ENCODE peak calls at places on chromosomes 6 and 20, in four cellular contexts. S, K, Q and O are unnamed samples.

GRCh38 chr6:52993461-52993860 is 1.6 kb downstream of the GSTA4 start:
- DNase-seq in S (peak), Q (no peak), K (no peak), O (peak)

GRCh38 chr20:51326241-51326819 is 216.2 kb downstream of the NFATC2 start:
- DNase-seq in K (no peak), Q (no peak), S (peak), O (peak)

GRCh38 chr6:113246186-113246585 is 611.0 kb upstream of the MARCKS start:
- DNase-seq in S (peak), Q (no peak), K (no peak), O (peak)

GRCh38 chr6:99344289-99344688 is 5.2 kb downstream of the FAXC start:
- DNase-seq in Q (peak), K (peak), S (peak), O (peak)

GRCh38 chr6:20266851-20267608 is 54.8 kb upstream of the MBOAT1 start:
- DNase-seq in S (no peak), Q (no peak), K (no peak), O (no peak)

GRCh38 chr6:108653864-108654402 is 93.2 kb downstream of the FOXO3 start:
- DNase-seq in Q (no peak), K (no peak), S (peak), O (peak)

GRCh38 chr6:138559153-138559552 is 59.9 kb upstream of the NHSL1 start:
- DNase-seq in K (no peak), Q (no peak), S (no peak), O (no peak)

GRCh38 chr6:158253248-158253647 is 59.0 kb upstream of the TULP4 start:
- DNase-seq in K (no peak), S (no peak), Q (no peak), O (no peak)

GRCh38 chr20:49935746-49936152 is 448 bp upstream of the RNF114 start:
- DNase-seq in K (no peak), Q (no peak), S (no peak), O (no peak)

GRCh38 chr6:69790629-69791028 is 6.2 kb downstream of the LMBRD1 start:
- DNase-seq in Q (no peak), S (no peak), K (no peak), O (no peak)

GRCh38 chr6:422423-423061 is 31.0 kb downstream of the IRF4 start:
- DNase-seq in S (peak), Q (peak), K (peak), O (peak)

GRCh38 chr20:56515657-56516381 is 8.7 kb upstream of the FAM209A start:
- DNase-seq in K (peak), S (peak), Q (no peak), O (peak)

GRCh38 chr20:48845000-48845399 is 17.2 kb upstream of the PREX1 start:
- DNase-seq in S (peak), K (no peak), Q (no peak), O (no peak)

GRCh38 chr6:157240059-157240959 is 83.0 kb downstream of the TMEM242 start:
- DNase-seq in Q (no peak), K (no peak), S (peak), O (no peak)

GRCh38 chr6:18269253-18269652 is 4.9 kb upstream of the DEK start:
- DNase-seq in K (no peak), Q (no peak), S (peak), O (peak)

GRCh38 chr6:44052419-44053011 is 74.7 kb downstream of the MRPL14 start:
- DNase-seq in Q (no peak), K (no peak), S (peak), O (peak)

GRCh38 chr20:63737940-63738686 is 1.5 kb upstream of the SLC2A4RG start:
- DNase-seq in S (no peak), K (no peak), Q (no peak), O (no peak)

GRCh38 chr6:91436448-91436847 is 849.6 kb upstream of the MAP3K7 start:
- DNase-seq in Q (no peak), K (no peak), S (no peak), O (no peak)

GRCh38 chr6:3625161-3625979 is 126.1 kb downstream of the PXDC1 start:
- DNase-seq in S (no peak), Q (no peak), K (no peak), O (no peak)

GRCh38 chr6:169589293-169589692 is 112.5 kb downstream of the WDR27 start:
- DNase-seq in K (no peak), S (peak), Q (peak), O (peak)

GRCh38 chr20:25324412-25324811 is 66.2 kb downstream of the ABHD12 start:
- DNase-seq in K (no peak), Q (no peak), S (no peak), O (no peak)

GRCh38 chr6:31128093-31128676 is 7.9 kb upstream of the CDSN start:
- DNase-seq in Q (no peak), K (no peak), S (peak), O (peak)

GRCh38 chr20:48295966-48296421 is 510.7 kb upstream of the SULF2 start:
- DNase-seq in K (peak), Q (no peak), S (peak), O (peak)

GRCh38 chr6:72534236-72534635 is 87.6 kb upstream of the KCNQ5 start:
- DNase-seq in Q (no peak), S (no peak), K (no peak), O (no peak)

GRCh38 chr6:87066449-87067288 is 28.2 kb downstream of the CGA start:
- DNase-seq in K (peak), Q (peak), S (peak), O (peak)

GRCh38 chr6:52643158-52643557 is 27.8 kb upstream of the TMEM14A start:
- DNase-seq in S (no peak), Q (no peak), K (no peak), O (no peak)

GRCh38 chr6:44058617-44059358 is 68.5 kb downstream of the MRPL14 start:
- DNase-seq in K (peak), Q (peak), S (peak), O (peak)

GRCh38 chr6:91480397-91480796 is 893.5 kb upstream of the MAP3K7 start:
- DNase-seq in S (no peak), K (no peak), Q (no peak), O (no peak)

GRCh38 chr6:138493413-138493812 is 5.9 kb downstream of the NHSL1 start:
- DNase-seq in S (peak), Q (peak), K (no peak), O (peak)

GRCh38 chr6:139882977-139883728 is 508.7 kb upstream of the CITED2 start:
- DNase-seq in Q (no peak), K (no peak), S (peak), O (peak)

GRCh38 chr6:127606131-127606562 is 29.2 kb downstream of the C6orf58 start:
- DNase-seq in S (peak), K (no peak), Q (peak), O (peak)

GRCh38 chr6:53428886-53429285 is 80.1 kb upstream of the ELOVL5 start:
- DNase-seq in K (no peak), Q (no peak), S (no peak), O (no peak)

GRCh38 chr6:111951439-111952140 is 78.3 kb upstream of the FYN start:
- DNase-seq in K (no peak), S (no peak), Q (no peak), O (peak)

GRCh38 chr6:135146160-135146920 is 34.8 kb upstream of the MYB start:
- DNase-seq in K (no peak), S (peak), Q (no peak), O (peak)

GRCh38 chr6:63636516-63636968 is 940 bp downstream of the PHF3 start:
- DNase-seq in K (no peak), S (peak), Q (no peak), O (peak)

GRCh38 chr6:43943781-43944250 is 173.8 kb downstream of the VEGFA start:
- DNase-seq in S (no peak), K (no peak), Q (no peak), O (no peak)

GRCh38 chr6:44257007-44257752 is at the start of gene SLC35B2:
- DNase-seq in Q (no peak), K (no peak), S (peak), O (peak)

GRCh38 chr20:44609511-44610312 is 27.3 kb downstream of the PKIG start:
- DNase-seq in S (peak), Q (peak), K (peak), O (peak)
- H3K4me3 ChIP-seq in S (no peak), Q (no peak), K (no peak), O (peak)

DNA sequence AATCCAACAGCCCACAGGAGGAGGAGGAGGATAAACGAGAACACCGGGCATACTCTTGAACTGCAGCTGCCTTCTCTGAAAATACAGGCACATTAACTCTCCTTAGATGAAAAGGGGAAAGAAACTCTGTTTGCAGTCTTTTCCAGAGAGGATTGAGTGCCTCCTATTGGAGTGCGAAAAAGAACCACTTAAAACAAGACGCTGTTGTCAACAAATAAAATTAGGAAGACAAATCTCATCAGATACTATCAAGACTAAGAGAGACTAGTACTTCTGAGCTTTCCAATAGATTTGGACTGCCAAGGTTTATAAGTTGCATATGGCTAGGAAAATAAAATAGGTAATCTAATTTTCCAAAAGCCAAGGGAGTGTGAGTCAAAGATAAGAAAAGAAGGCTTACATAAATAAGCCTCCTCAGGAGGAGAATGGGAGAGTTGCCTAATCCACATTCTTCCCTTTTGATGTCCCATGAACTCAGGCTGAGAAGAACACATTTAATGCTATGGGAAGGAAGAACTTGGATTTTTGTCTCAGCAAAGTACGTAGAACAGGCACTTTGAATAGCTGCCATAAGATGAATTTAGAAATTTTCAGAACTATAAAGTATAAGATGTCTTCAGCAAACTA is 154.7 kb downstream of the ARHGAP18 start:
- DNase-seq in Q (no peak), K (peak), S (peak), O (peak)
- TF ChIP-seq CTCF in Q (no peak), K (no peak), S (no peak), O (peak)

GRCh38 chr6:39231386-39231785 is 2.1 kb upstream of the KCNK5 start:
- DNase-seq in S (no peak), Q (no peak), K (no peak), O (no peak)

GRCh38 chr6:39226606-39227300 is 2.5 kb downstream of the KCNK5 start:
- DNase-seq in Q (no peak), K (no peak), S (no peak), O (no peak)

GRCh38 chr6:39228111-39228971 is 934 bp downstream of the KCNK5 start:
- DNase-seq in Q (no peak), K (no peak), S (no peak), O (no peak)

GRCh38 chr6:39227476-39227875 is 1.8 kb downstream of the KCNK5 start:
- DNase-seq in S (no peak), Q (no peak), K (no peak), O (no peak)

DNA sequence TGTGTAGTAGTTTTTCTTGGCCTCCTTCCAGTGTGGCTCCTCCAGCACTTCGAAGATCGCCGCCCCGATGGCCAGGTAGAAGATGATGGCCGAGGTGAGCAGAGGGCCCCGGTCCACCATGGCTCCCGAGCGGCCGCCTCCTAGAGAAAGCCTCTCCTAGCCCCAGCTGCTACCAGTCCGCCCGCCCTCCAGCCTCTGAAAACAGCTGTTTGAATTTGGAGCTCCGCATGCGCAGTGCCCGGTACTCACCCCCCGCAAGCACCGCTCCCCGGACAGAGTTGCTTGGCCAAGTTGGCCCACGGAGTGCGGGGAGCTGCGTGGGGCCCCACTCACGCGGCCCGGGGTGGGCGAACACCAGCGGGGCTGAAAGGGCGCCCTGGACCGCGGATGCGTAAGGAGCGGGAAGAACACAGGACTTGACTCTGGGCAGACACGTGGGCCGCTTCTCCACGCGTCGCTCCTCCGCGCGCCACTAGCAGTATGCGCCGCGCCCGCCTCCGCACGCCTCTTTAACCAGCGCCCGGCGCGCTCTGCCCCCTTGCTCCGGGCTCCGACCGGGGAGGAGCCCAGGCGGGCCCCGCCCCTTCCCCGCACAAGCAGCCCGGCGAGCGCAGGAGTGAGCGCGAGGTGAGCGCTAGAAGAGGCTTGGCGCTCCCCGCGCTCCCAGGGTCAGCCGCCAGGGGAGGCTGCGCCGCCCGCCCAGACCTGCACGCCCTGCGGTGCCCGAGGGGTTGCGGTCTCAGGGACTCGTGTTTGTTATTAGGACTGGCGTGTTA is at the start of gene KCNK5:
- DNase-seq in Q (no peak), S (peak), K (no peak), O (peak)
- H3K4me3 ChIP-seq in Q (peak), S (peak), K (peak), O (peak)

GRCh38 chr20:13718161-13718560 is 66.6 kb downstream of the ESF1 start:
- DNase-seq in S (no peak), K (no peak), Q (no peak), O (no peak)

GRCh38 chr20:13723015-13723414 is 61.7 kb downstream of the ESF1 start:
- DNase-seq in K (no peak), Q (no peak), S (peak), O (peak)

DNA sequence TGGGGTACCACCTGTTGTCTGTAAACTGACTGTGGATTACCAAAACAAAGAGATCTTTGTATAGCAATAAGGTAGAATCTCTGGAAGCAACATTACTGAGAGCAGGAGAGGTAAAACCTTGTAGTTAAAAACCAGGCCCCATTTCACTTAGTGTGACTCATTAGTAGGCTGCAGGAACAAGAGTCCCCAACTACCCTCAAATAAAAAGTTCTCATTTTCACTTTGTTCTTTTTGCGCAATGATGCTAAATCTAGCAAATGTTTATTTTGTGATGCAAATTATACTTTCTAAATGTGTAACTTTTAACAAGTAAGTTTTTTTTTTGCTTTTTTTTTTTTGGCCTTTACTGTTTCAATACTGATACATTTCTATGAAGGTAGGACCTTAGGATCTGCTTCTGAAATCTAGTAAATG is 67.1 kb downstream of the ESF1 start:
- DNase-seq in Q (no peak), S (no peak), K (no peak), O (no peak)
- TF ChIP-seq CTCF in Q (no peak), S (no peak), K (no peak), O (no peak)